ENCODE peak calls at places on chromosome 7, in eight cellular contexts. T is fibroblast of lung; B is CD4-positive, alpha-beta memory T cell; X is mesendoderm; S is keratinocyte; H is A549; O is substantia nigra; V is epithelial cell of prostate. M is an unnamed sample.

GRCh38 chr7:84081973-84082522 is 112.5 kb downstream of the SEMA3A start:
- DNase-seq in T (no peak), B (no peak), X (no peak), S (no peak), H (no peak), O (no peak), V (no peak), M (no peak)

GRCh38 chr7:106070201-106070551 is 41.9 kb downstream of the SYPL1 start:
- DNase-seq in T (no peak), B (no peak), X (no peak), S (peak; percentile 79), H (no peak), O (no peak), V (no peak), M (peak; percentile 73)

GRCh38 chr7:50397971-50398324 is 52.2 kb downstream of the FIGNL1 start:
- DNase-seq in T (no peak), B (no peak), X (no peak), S (no peak), H (no peak), O (no peak), V (no peak), M (no peak)

GRCh38 chr7:134818568-134819345 is 39.3 kb downstream of the CALD1 start:
- DNase-seq in T (no peak), B (no peak), X (no peak), S (no peak), H (no peak), O (no peak), V (no peak), M (no peak)

GRCh38 chr7:11557627-11558026 is 274.4 kb downstream of the THSD7A start:
- DNase-seq in T (peak; percentile 35), B (no peak), X (peak; percentile 93), S (no peak), H (peak; percentile 37), O (no peak), V (no peak), M (peak; percentile 13)

GRCh38 chr7:70678621-70679251 is 453.2 kb upstream of the GALNT17 start:
- DNase-seq in T (peak; percentile 38), B (no peak), X (no peak), S (no peak), H (no peak), O (no peak), V (no peak), M (no peak)

GRCh38 chr7:100546129-100546867 is 7.3 kb downstream of the AGFG2 start:
- DNase-seq in T (no peak), B (peak; percentile 55), X (no peak), S (no peak), H (peak; percentile 84), O (no peak), V (no peak), M (no peak)

GRCh38 chr7:37448637-37449331 is at the start of gene ELMO1:
- DNase-seq in T (peak; percentile 50), B (peak; percentile 88), X (peak; percentile 95), S (no peak), H (peak; percentile 81), O (peak; percentile 27), V (no peak), M (peak; percentile 5)

GRCh38 chr7:94567396-94567795 is 57.8 kb downstream of the CASD1 start:
- DNase-seq in T (no peak), B (no peak), X (no peak), S (no peak), H (no peak), O (no peak), V (no peak), M (no peak)

GRCh38 chr7:158237672-158238335 is 349.8 kb downstream of the PTPRN2 start:
- DNase-seq in T (no peak), B (no peak), X (no peak), S (no peak), H (no peak), O (no peak), V (no peak), M (no peak)

GRCh38 chr7:519429-519973 is at the start of gene PDGFA:
- DNase-seq in T (peak; percentile 48), B (no peak), X (peak; percentile 39), S (no peak), H (peak; percentile 73), O (no peak), V (no peak), M (no peak)

GRCh38 chr7:101172854-101173751 is 7.0 kb downstream of the NAT16 start:
- DNase-seq in T (peak; percentile 66), B (no peak), X (peak; percentile 6), S (no peak), H (peak; percentile 69), O (no peak), V (no peak), M (peak; percentile 69)

GRCh38 chr7:40747856-40748255 is 613.1 kb downstream of the SUGCT start:
- DNase-seq in T (peak; percentile 19), B (no peak), X (peak; percentile 85), S (no peak), H (no peak), O (no peak), V (no peak), M (peak; percentile 7)

GRCh38 chr7:78472519-78472918 is 673.9 kb downstream of the PHTF2 start:
- DNase-seq in T (peak; percentile 65), B (no peak), X (peak; percentile 19), S (no peak), H (no peak), O (no peak), V (no peak), M (no peak)

GRCh38 chr7:18762189-18762588 is 266.6 kb downstream of the HDAC9 start:
- DNase-seq in T (peak; percentile 67), B (no peak), X (no peak), S (no peak), H (no peak), O (no peak), V (no peak), M (no peak)
- H3K27ac ChIP-seq in T (no peak overlapping the region), B (no peak overlapping the region), X (no peak overlapping the region), S (no peak overlapping the region), H (no peak overlapping the region), O (no peak overlapping the region), V (no peak overlapping the region), M (no peak overlapping the region)

GRCh38 chr7:69661342-69661741 is 63.1 kb downstream of the AUTS2 start:
- DNase-seq in T (no peak), B (no peak), X (no peak), S (no peak), H (no peak), O (no peak), V (no peak), M (no peak)
- H3K27ac ChIP-seq in T (no peak overlapping the region), B (no peak overlapping the region), X (no peak overlapping the region), S (no peak overlapping the region), H (no peak overlapping the region), O (no peak overlapping the region), V (no peak overlapping the region), M (no peak overlapping the region)

GRCh38 chr7:111162692-111163091 is 71.8 kb downstream of the LRRN3 start:
- DNase-seq in T (no peak), B (no peak), X (no peak), S (no peak), H (no peak), O (no peak), V (no peak), M (no peak)
- H3K27ac ChIP-seq in T (no peak overlapping the region), B (no peak overlapping the region), X (no peak overlapping the region), S (no peak overlapping the region), H (no peak overlapping the region), O (no peak overlapping the region), V (no peak overlapping the region), M (no peak overlapping the region)

GRCh38 chr7:148501707-148502139 is 88.8 kb upstream of the C7orf33 start:
- DNase-seq in T (no peak), B (no peak), X (peak; percentile 86), S (no peak), H (no peak), O (no peak), V (no peak), M (no peak)

GRCh38 chr7:148507741-148508285 is 82.8 kb upstream of the C7orf33 start:
- DNase-seq in T (no peak), B (no peak), X (no peak), S (no peak), H (no peak), O (no peak), V (no peak), M (no peak)

GRCh38 chr7:148500978-148501377 is 89.6 kb upstream of the C7orf33 start:
- DNase-seq in T (no peak), B (no peak), X (no peak), S (no peak), H (no peak), O (no peak), V (no peak), M (no peak)

GRCh38 chr7:148503900-148504487 is 86.6 kb upstream of the C7orf33 start:
- DNase-seq in T (peak; percentile 63), B (peak; percentile 35), X (no peak), S (no peak), H (peak; percentile 22), O (no peak), V (no peak), M (peak; percentile 11)

DNA sequence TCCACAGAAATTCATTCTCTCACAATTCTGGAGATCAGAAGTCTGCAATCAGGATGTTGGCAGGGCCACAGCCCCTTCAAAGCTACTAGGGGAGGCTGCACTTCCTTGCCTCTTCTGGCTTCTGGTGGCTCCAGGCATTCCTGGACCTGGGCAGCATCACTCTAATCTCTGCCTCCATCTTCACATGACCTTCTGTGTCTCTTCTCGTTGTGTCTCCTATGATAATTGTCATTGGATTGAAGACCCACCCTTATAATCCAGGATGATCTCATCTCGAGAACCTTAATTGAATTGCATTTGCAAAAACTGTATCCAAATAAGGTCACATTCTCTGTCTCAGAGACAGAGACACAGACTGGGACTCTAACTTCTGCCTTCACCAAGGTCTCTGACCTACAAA is 84.6 kb upstream of the C7orf33 start:
- DNase-seq in T (no peak), B (no peak), X (no peak), S (no peak), H (no peak), O (no peak), V (no peak), M (no peak)
- H3K27ac ChIP-seq in T (no peak overlapping the region), B (no peak overlapping the region), X (no peak overlapping the region), S (no peak overlapping the region), H (no peak overlapping the region), O (no peak overlapping the region), V (no peak overlapping the region), M (no peak overlapping the region)

GRCh38 chr7:131008840-131009651 is 275.0 kb upstream of the KLF14 start:
- DNase-seq in T (peak; percentile 57), B (no peak), X (no peak), S (no peak), H (no peak), O (no peak), V (no peak), M (no peak)
- H3K27ac ChIP-seq in T (peak overlapping the region; percentile 63), B (peak overlapping the region; percentile 52), X (no peak overlapping the region), S (peak overlapping the region; percentile 79), H (peak overlapping the region; percentile 91), O (no peak overlapping the region), V (peak overlapping the region; percentile 68), M (no peak overlapping the region)

DNA sequence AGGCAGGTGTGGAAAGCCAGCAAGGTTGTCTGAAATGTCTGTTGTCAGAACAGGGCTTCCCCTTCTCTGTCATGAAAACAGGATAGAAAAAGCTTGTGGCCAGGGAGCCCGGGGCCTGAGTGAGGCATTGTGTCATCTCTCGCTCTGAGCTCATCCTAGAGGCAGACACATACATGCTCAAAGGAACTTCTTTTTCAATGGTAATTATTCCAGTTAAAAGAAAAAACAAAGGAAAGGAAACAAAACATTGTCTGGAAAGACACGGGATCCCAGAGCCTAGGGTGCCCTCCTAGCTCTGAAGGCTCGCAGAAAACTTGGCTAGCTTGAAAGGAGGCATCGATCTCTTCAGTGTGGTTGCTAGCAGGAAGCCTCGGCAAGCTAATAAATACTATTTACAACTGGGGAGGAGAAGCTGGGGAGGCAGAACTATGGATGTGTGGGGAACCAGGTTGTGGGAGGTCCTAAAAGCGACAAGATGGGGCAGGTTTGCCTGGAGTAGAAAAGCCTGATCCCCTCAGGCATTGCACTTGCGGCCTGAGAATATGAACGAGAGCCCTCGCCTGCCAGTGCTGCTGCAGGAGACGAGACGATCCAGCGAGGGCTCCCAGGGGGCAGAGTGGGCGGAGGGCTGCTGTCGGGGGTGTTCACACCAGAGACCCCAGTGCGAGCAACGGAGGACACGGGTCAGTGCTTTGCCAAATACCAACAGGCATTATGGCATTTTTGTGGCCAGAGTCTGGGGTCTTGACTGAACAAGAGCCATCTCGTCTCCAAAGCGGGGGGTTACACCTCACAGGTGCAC is 32.8 kb upstream of the DGKI start:
- DNase-seq in T (no peak), B (no peak), X (peak; percentile 41), S (no peak), H (no peak), O (no peak), V (peak; percentile 22), M (peak; percentile 8)
- H3K27ac ChIP-seq in T (no peak overlapping the region), B (no peak overlapping the region), X (peak overlapping the region; percentile 30), S (peak overlapping the region; percentile 45), H (no peak overlapping the region), O (peak overlapping the region; percentile 57), V (peak overlapping the region; percentile 81), M (peak overlapping the region; percentile 83)